ENCODE peak calls at places on chromosomes 5 and 9, in five cellular contexts. J, N, O, B and F are unnamed samples.

GRCh38 chr9:36970007-36970888 is 63.8 kb downstream of the PAX5 start:
- DNase-seq in J (no peak), N (no peak), O (no peak), B (no peak), F (no peak)

GRCh38 chr9:90843530-90843929 is 41.9 kb downstream of the SYK start:
- DNase-seq in J (no peak), N (no peak), O (no peak), B (no peak), F (no peak)

GRCh38 chr5:38642194-38642987 is 85.9 kb upstream of the LIFR start:
- DNase-seq in J (no peak), N (no peak), O (no peak), B (no peak), F (no peak)

GRCh38 chr9:13110766-13111400 is 168.6 kb downstream of the MPDZ start:
- DNase-seq in J (no peak), N (no peak), O (no peak), B (peak), F (no peak)

GRCh38 chr5:40204157-40204556 is 475.6 kb upstream of the PTGER4 start:
- DNase-seq in J (no peak), N (no peak), O (no peak), B (no peak), F (no peak)

GRCh38 chr9:19020886-19021285 is 12.1 kb downstream of the SAXO1 start:
- DNase-seq in J (no peak), N (no peak), O (no peak), B (no peak), F (no peak)

GRCh38 chr5:83340511-83340918 is 131.0 kb upstream of the VCAN start:
- DNase-seq in J (no peak), N (no peak), O (peak), B (no peak), F (no peak)

GRCh38 chr5:124948062-124948753 is 201.8 kb upstream of the ZNF608 start:
- DNase-seq in J (no peak), N (no peak), O (no peak), B (no peak), F (no peak)

GRCh38 chr9:28394774-28395173 is 821.5 kb upstream of the C9orf72 start:
- DNase-seq in J (no peak), N (no peak), O (no peak), B (no peak), F (no peak)

GRCh38 chr9:114662081-114662989 is 4.7 kb upstream of the TEX53 start:
- DNase-seq in J (peak), N (peak), O (peak), B (no peak), F (peak)

GRCh38 chr5:66757219-66757833 is 161.1 kb downstream of the MAST4 start:
- DNase-seq in J (peak), N (no peak), O (peak), B (no peak), F (no peak)

GRCh38 chr5:147341382-147341781 is 106.6 kb downstream of the STK32A start:
- DNase-seq in J (no peak), N (no peak), O (no peak), B (no peak), F (no peak)

GRCh38 chr9:14180077-14180941 is 133.6 kb downstream of the NFIB start:
- DNase-seq in J (no peak), N (no peak), O (no peak), B (no peak), F (no peak)

GRCh38 chr9:111008148-111009075 is 29.9 kb downstream of the LPAR1 start:
- DNase-seq in J (no peak), N (no peak), O (no peak), B (no peak), F (no peak)

GRCh38 chr5:8341416-8341815 is 472.5 kb downstream of the MTRR start:
- DNase-seq in J (no peak), N (no peak), O (no peak), B (no peak), F (no peak)

GRCh38 chr5:33068786-33069185 is 357.7 kb downstream of the NPR3 start:
- DNase-seq in J (no peak), N (no peak), O (no peak), B (no peak), F (no peak)

GRCh38 chr5:127229185-127229889 is 61.3 kb upstream of the MEGF10 start:
- DNase-seq in J (peak), N (peak), O (peak), B (peak), F (peak)

GRCh38 chr9:87667164-87667738 is 58.7 kb upstream of the CTSL start:
- DNase-seq in J (no peak), N (no peak), O (peak), B (no peak), F (no peak)

GRCh38 chr5:102758576-102758975 is 3.5 kb downstream of the PAM start:
- DNase-seq in J (no peak), N (no peak), O (no peak), B (no peak), F (no peak)

GRCh38 chr9:136140046-136140445 is 21.4 kb upstream of the TMEM250 start:
- DNase-seq in J (no peak), N (no peak), O (no peak), B (no peak), F (no peak)

GRCh38 chr5:55324815-55325418 is 17.1 kb downstream of the MTREX start:
- DNase-seq in J (no peak), N (no peak), O (peak), B (no peak), F (no peak)

GRCh38 chr5:14305045-14305444 is 161.9 kb downstream of the TRIO start:
- DNase-seq in J (no peak), N (no peak), O (no peak), B (no peak), F (no peak)

GRCh38 chr5:170404398-170404797 is 15.2 kb upstream of the KCNMB1 start:
- DNase-seq in J (no peak), N (no peak), O (peak), B (no peak), F (no peak)

GRCh38 chr9:36163049-36163839 is 5.9 kb upstream of the CCIN start:
- DNase-seq in J (peak), N (no peak), O (no peak), B (peak), F (no peak)

GRCh38 chr9:27732494-27732893 is 159.2 kb upstream of the C9orf72 start:
- DNase-seq in J (no peak), N (no peak), O (no peak), B (no peak), F (no peak)

GRCh38 chr5:180078348-180078747 is 6.8 kb upstream of the RNF130 start:
- DNase-seq in J (no peak), N (no peak), O (no peak), B (no peak), F (no peak)

GRCh38 chr5:162607879-162608278 is 540.3 kb downstream of the GABRG2 start:
- DNase-seq in J (no peak), N (no peak), O (no peak), B (no peak), F (no peak)

GRCh38 chr5:138354387-138354786 is 1.9 kb downstream of the KDM3B start:
- DNase-seq in J (no peak), N (no peak), O (no peak), B (no peak), F (no peak)

GRCh38 chr5:180390441-180391190 is 37.5 kb upstream of the GFPT2 start:
- DNase-seq in J (no peak), N (no peak), O (no peak), B (no peak), F (no peak)

GRCh38 chr9:88802533-88802932 is 188.7 kb upstream of the S1PR3 start:
- DNase-seq in J (no peak), N (no peak), O (no peak), B (no peak), F (no peak)

GRCh38 chr5:172638209-172638768 is 2.8 kb upstream of the NEURL1B start:
- DNase-seq in J (no peak), N (no peak), O (no peak), B (no peak), F (no peak)

GRCh38 chr9:124735121-124735520 is 36.0 kb downstream of the NR6A1 start:
- DNase-seq in J (no peak), N (no peak), O (peak), B (no peak), F (no peak)

GRCh38 chr5:125412051-125412560 is 665.7 kb upstream of the ZNF608 start:
- DNase-seq in J (no peak), N (no peak), O (peak), B (no peak), F (no peak)

GRCh38 chr5:134138416-134139376 is 24.2 kb downstream of the TCF7 start:
- DNase-seq in J (no peak), N (no peak), O (peak), B (no peak), F (peak)

GRCh38 chr9:95349109-95350038 is 31.9 kb upstream of the FANCC start:
- DNase-seq in J (peak), N (no peak), O (no peak), B (no peak), F (no peak)

GRCh38 chr5:85441138-85441537 is 1056.5 kb upstream of the EDIL3 start:
- DNase-seq in J (no peak), N (no peak), O (no peak), B (no peak), F (no peak)

GRCh38 chr5:130109152-130109551 is 204.9 kb downstream of the CHSY3 start:
- DNase-seq in J (no peak), N (no peak), O (peak), B (no peak), F (no peak)

GRCh38 chr5:1744393-1745189 is 55.0 kb downstream of the MRPL36 start:
- DNase-seq in J (no peak), N (no peak), O (no peak), B (peak), F (peak)

GRCh38 chr5:103434057-103434456 is 128.5 kb downstream of the NUDT12 start:
- DNase-seq in J (peak), N (no peak), O (no peak), B (no peak), F (no peak)

DNA sequence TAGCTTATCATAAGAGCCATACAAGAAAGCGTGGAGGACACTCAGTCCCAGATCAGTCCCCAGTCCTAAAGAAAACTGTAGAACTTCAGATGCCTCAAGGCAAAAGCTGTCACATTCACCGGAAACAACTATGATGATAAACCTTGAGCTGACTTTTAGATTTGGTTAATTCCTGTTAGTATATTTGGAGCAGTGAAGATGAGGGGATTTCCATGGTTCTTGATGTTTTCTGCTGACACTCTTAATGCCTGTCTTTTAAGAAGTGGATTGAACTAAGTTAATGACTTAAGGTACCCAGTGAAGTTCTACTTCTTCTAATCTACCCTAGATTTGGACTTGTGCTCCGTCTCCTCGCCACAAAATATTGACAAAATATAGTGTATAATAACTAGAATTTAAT is 355.0 kb downstream of the EBF1 start:
- DNase-seq in J (no peak), N (no peak), O (no peak), B (no peak), F (no peak)
- TF ChIP-seq CTCF in J (no peak), N (no peak), O (no peak), B (no peak), F (no peak)

GRCh38 chr5:6758201-6758600 is 45.0 kb downstream of the TENT4A start:
- DNase-seq in J (no peak), N (no peak), O (no peak), B (no peak), F (no peak)

GRCh38 chr5:6760003-6760402 is 46.8 kb downstream of the TENT4A start:
- DNase-seq in J (no peak), N (no peak), O (no peak), B (no peak), F (no peak)

GRCh38 chr5:6758706-6759105 is 45.5 kb downstream of the TENT4A start:
- DNase-seq in J (no peak), N (no peak), O (no peak), B (no peak), F (no peak)

GRCh38 chr5:6760636-6761035 is 47.4 kb downstream of the TENT4A start:
- DNase-seq in J (peak), N (no peak), O (no peak), B (no peak), F (no peak)

DNA sequence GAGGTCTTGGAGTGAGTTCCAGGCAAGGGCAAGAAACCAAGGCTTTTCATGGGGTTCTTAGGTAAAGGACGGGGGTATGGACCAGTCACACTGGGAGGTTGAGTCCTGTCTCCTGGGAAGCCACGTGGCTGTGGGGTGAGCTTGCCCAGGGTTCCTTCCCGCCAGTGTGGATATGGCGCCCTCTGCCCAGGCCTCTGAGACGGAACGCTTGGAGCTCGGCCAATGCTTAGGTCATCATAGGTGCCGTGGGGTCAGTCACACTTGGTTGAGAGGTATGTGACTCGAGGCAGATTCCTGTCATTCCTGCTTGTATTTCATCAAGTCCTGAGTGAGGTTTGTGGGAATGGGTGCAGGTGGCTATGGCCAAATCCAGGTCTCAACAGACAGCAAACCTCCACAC is 46.2 kb downstream of the TENT4A start:
- DNase-seq in J (no peak), N (no peak), O (no peak), B (no peak), F (no peak)
- TF ChIP-seq CTCF in J (no peak), N (no peak), O (peak), B (no peak), F (no peak)

DNA sequence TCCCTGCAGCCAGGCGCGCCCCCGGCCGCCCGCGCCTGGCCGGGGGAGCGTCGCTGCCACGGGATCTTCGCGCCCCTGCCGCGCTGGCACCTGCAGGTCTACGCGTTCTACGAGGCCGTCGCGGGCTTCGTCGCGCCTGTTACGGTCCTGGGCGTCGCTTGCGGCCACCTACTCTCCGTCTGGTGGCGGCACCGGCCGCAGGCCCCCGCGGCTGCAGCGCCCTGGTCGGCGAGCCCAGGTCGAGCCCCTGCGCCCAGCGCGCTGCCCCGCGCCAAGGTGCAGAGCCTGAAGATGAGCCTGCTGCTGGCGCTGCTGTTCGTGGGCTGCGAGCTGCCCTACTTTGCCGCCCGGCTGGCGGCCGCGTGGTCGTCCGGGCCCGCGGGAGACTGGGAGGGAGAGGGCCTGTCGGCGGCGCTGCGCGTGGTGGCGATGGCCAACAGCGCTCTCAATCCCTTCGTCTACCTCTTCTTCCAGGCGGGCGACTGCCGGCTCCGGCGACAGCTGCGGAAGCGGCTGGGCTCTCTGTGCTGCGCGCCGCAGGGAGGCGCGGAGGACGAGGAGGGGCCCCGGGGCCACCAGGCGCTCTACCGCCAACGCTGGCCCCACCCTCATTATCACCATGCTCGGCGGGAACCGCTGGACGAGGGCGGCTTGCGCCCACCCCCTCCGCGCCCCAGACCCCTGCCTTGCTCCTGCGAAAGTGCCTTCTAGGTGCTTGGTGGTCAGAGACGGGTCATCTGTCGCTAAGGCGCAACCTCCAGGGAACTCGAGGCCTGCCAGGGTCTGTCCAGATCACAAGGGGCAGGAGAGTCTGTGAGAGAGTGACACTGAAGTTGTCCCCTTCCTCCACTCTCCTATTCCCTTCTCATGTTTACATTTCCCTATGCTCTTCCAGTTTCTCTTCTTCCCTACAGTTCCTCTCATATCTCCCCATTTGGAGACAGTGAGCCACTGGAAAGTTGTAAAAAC is 1.3 kb downstream of the GPR150 start:
- DNase-seq in J (peak), N (peak), O (peak), B (peak), F (peak)
- TF ChIP-seq CTCF in J (no peak), N (no peak), O (peak), B (no peak), F (no peak)

GRCh38 chr9:79247021-79247420 is 324.7 kb upstream of the TLE4 start:
- DNase-seq in J (no peak), N (no peak), O (no peak), B (no peak), F (no peak)
- TF ChIP-seq CTCF in J (no peak), N (no peak), O (no peak), B (no peak), F (no peak)